ENCODE peak calls at places on chromosomes 6 and 20, in eight cellular contexts. One of them, this sample, is unnamed.

GRCh38 chr6:7773322-7773721 is 47.4 kb downstream of the BMP6 start:
- DNase-seq in osteoblast: no peak
- DNase-seq in HCT116: no peak
- DNase-seq in right cardiac atrium: no peak
- DNase-seq in RWPE2: no peak
- DNase-seq in PC-3: no peak
- DNase-seq in naive thymus-derived CD4-positive, alpha-beta T cell: no peak
- DNase-seq in uterus: no peak
- DNase-seq in this sample: no peak

GRCh38 chr6:156933201-156934053 is 156.2 kb downstream of the ARID1B start:
- DNase-seq in uterus: no peak
- DNase-seq in osteoblast: no peak
- DNase-seq in PC-3: no peak
- DNase-seq in right cardiac atrium: no peak
- DNase-seq in naive thymus-derived CD4-positive, alpha-beta T cell: no peak
- DNase-seq in RWPE2: no peak
- DNase-seq in HCT116: no peak
- DNase-seq in this sample: no peak

GRCh38 chr6:21773199-21773974 is 179.8 kb downstream of the SOX4 start:
- DNase-seq in HCT116: no peak
- DNase-seq in osteoblast: no peak
- DNase-seq in naive thymus-derived CD4-positive, alpha-beta T cell: no peak
- DNase-seq in right cardiac atrium: no peak
- DNase-seq in uterus: no peak
- DNase-seq in RWPE2: no peak
- DNase-seq in PC-3: no peak
- DNase-seq in this sample: no peak

GRCh38 chr20:43761396-43762340 is 34.9 kb upstream of the GTSF1L start:
- DNase-seq in RWPE2: no peak
- DNase-seq in HCT116: no peak
- DNase-seq in PC-3: no peak
- DNase-seq in osteoblast: no peak
- DNase-seq in uterus: no peak
- DNase-seq in naive thymus-derived CD4-positive, alpha-beta T cell: no peak
- DNase-seq in right cardiac atrium: no peak
- DNase-seq in this sample: no peak

GRCh38 chr6:151060096-151060741 is 179.5 kb upstream of the AKAP12 start:
- DNase-seq in naive thymus-derived CD4-positive, alpha-beta T cell: no peak
- DNase-seq in uterus: peak; percentile 53
- DNase-seq in RWPE2: no peak
- DNase-seq in PC-3: peak; percentile 97
- DNase-seq in osteoblast: peak; percentile 89
- DNase-seq in right cardiac atrium: no peak
- DNase-seq in HCT116: peak; percentile 98
- DNase-seq in this sample: no peak

GRCh38 chr6:80607814-80608391 is 501.4 kb downstream of the BCKDHB start:
- DNase-seq in HCT116: no peak
- DNase-seq in osteoblast: peak; percentile 58
- DNase-seq in PC-3: peak; percentile 65
- DNase-seq in RWPE2: no peak
- DNase-seq in right cardiac atrium: no peak
- DNase-seq in naive thymus-derived CD4-positive, alpha-beta T cell: no peak
- DNase-seq in uterus: no peak
- DNase-seq in this sample: no peak

GRCh38 chr6:113994934-113995342 is 24.0 kb upstream of the HDAC2 start:
- DNase-seq in RWPE2: peak; percentile 55
- DNase-seq in PC-3: peak; percentile 90
- DNase-seq in uterus: no peak
- DNase-seq in naive thymus-derived CD4-positive, alpha-beta T cell: no peak
- DNase-seq in right cardiac atrium: no peak
- DNase-seq in osteoblast: peak; percentile 82
- DNase-seq in HCT116: peak; percentile 88
- DNase-seq in this sample: no peak

GRCh38 chr6:44621846-44622245 is 234.3 kb downstream of the CDC5L start:
- DNase-seq in HCT116: no peak
- DNase-seq in uterus: no peak
- DNase-seq in PC-3: no peak
- DNase-seq in right cardiac atrium: no peak
- DNase-seq in naive thymus-derived CD4-positive, alpha-beta T cell: no peak
- DNase-seq in RWPE2: no peak
- DNase-seq in osteoblast: no peak
- DNase-seq in this sample: no peak

GRCh38 chr6:87848616-87849015 is 146.6 kb upstream of the AKIRIN2 start:
- DNase-seq in RWPE2: no peak
- DNase-seq in uterus: no peak
- DNase-seq in naive thymus-derived CD4-positive, alpha-beta T cell: no peak
- DNase-seq in PC-3: peak; percentile 75
- DNase-seq in HCT116: no peak
- DNase-seq in osteoblast: no peak
- DNase-seq in right cardiac atrium: no peak
- DNase-seq in this sample: no peak

GRCh38 chr6:111195656-111196055 is 108.4 kb downstream of the SLC16A10 start:
- DNase-seq in osteoblast: no peak
- DNase-seq in RWPE2: no peak
- DNase-seq in naive thymus-derived CD4-positive, alpha-beta T cell: no peak
- DNase-seq in PC-3: no peak
- DNase-seq in uterus: no peak
- DNase-seq in HCT116: no peak
- DNase-seq in right cardiac atrium: no peak
- DNase-seq in this sample: no peak

GRCh38 chr6:149130093-149130872 is 187.2 kb upstream of the TAB2 start:
- DNase-seq in uterus: no peak
- DNase-seq in PC-3: peak; percentile 58
- DNase-seq in RWPE2: no peak
- DNase-seq in naive thymus-derived CD4-positive, alpha-beta T cell: no peak
- DNase-seq in HCT116: no peak
- DNase-seq in right cardiac atrium: no peak
- DNase-seq in osteoblast: no peak
- DNase-seq in this sample: no peak

GRCh38 chr6:107321793-107322192 is 137.6 kb downstream of the PDSS2 start:
- DNase-seq in RWPE2: no peak
- DNase-seq in right cardiac atrium: no peak
- DNase-seq in osteoblast: no peak
- DNase-seq in naive thymus-derived CD4-positive, alpha-beta T cell: no peak
- DNase-seq in HCT116: no peak
- DNase-seq in PC-3: no peak
- DNase-seq in uterus: no peak
- DNase-seq in this sample: no peak

GRCh38 chr20:62121776-62122658 is at the start of gene LSM14B:
- DNase-seq in HCT116: peak; percentile 89
- DNase-seq in PC-3: peak; percentile 98
- DNase-seq in RWPE2: peak; percentile 99
- DNase-seq in uterus: peak; percentile 95
- DNase-seq in naive thymus-derived CD4-positive, alpha-beta T cell: peak; percentile 96
- DNase-seq in osteoblast: peak; percentile 100
- DNase-seq in right cardiac atrium: peak; percentile 99
- DNase-seq in this sample: peak; percentile 99

DNA sequence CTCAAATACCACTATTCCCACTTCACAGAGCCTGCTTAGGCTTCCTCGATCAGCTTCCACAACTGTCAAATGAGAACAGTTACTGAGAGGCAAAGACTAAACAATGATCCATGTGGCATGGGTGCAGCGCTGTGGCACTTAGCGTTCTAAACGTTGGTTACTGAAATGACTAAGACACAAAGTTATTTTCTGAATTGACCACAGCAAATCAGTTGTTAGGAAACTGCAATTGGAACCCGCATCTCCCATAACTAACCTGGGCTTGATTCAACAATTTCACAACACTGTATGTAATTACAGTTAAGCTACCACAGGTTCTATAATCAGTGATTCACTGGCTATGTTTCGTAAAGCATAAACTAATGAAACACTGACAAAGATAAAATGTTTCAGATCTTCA is 12.6 kb downstream of the WDR27 start:
- DNase-seq in right cardiac atrium: no peak
- DNase-seq in osteoblast: peak; percentile 89
- DNase-seq in HCT116: no peak
- DNase-seq in naive thymus-derived CD4-positive, alpha-beta T cell: no peak
- DNase-seq in PC-3: peak; percentile 25
- DNase-seq in uterus: no peak
- DNase-seq in RWPE2: no peak
- DNase-seq in this sample: no peak
- H3K9me3 ChIP-seq in right cardiac atrium: no peaks in the 10 kb centered on the region
- H3K9me3 ChIP-seq in osteoblast: no peaks in the 10 kb centered on the region
- H3K9me3 ChIP-seq in HCT116: no peaks in the 10 kb centered on the region
- H3K9me3 ChIP-seq in naive thymus-derived CD4-positive, alpha-beta T cell: no peaks in the 10 kb centered on the region
- H3K9me3 ChIP-seq in PC-3: peaks cover 2% of the 10 kb centered on the region
- H3K9me3 ChIP-seq in uterus: peaks cover 19% of the 10 kb centered on the region
- H3K9me3 ChIP-seq in RWPE2: peaks cover 20% of the 10 kb centered on the region
- H3K9me3 ChIP-seq in this sample: peaks cover 44% of the 10 kb centered on the region

GRCh38 chr6:97866616-97867015 is 583.6 kb upstream of the MMS22L start:
- DNase-seq in RWPE2: no peak
- DNase-seq in uterus: no peak
- DNase-seq in osteoblast: no peak
- DNase-seq in HCT116: no peak
- DNase-seq in PC-3: no peak
- DNase-seq in right cardiac atrium: no peak
- DNase-seq in naive thymus-derived CD4-positive, alpha-beta T cell: no peak
- DNase-seq in this sample: no peak

GRCh38 chr6:97864366-97864765 is 581.4 kb upstream of the MMS22L start:
- DNase-seq in naive thymus-derived CD4-positive, alpha-beta T cell: no peak
- DNase-seq in osteoblast: peak; percentile 3
- DNase-seq in PC-3: no peak
- DNase-seq in right cardiac atrium: no peak
- DNase-seq in uterus: no peak
- DNase-seq in RWPE2: no peak
- DNase-seq in HCT116: no peak
- DNase-seq in this sample: no peak

GRCh38 chr6:97863697-97864096 is 580.7 kb upstream of the MMS22L start:
- DNase-seq in right cardiac atrium: no peak
- DNase-seq in HCT116: no peak
- DNase-seq in naive thymus-derived CD4-positive, alpha-beta T cell: no peak
- DNase-seq in PC-3: no peak
- DNase-seq in osteoblast: no peak
- DNase-seq in RWPE2: no peak
- DNase-seq in uterus: no peak
- DNase-seq in this sample: no peak

GRCh38 chr6:97867177-97867576 is 584.2 kb upstream of the MMS22L start:
- DNase-seq in naive thymus-derived CD4-positive, alpha-beta T cell: no peak
- DNase-seq in PC-3: no peak
- DNase-seq in right cardiac atrium: no peak
- DNase-seq in uterus: no peak
- DNase-seq in osteoblast: no peak
- DNase-seq in RWPE2: no peak
- DNase-seq in HCT116: no peak
- DNase-seq in this sample: no peak

GRCh38 chr6:97865612-97866011 is 582.6 kb upstream of the MMS22L start:
- DNase-seq in PC-3: no peak
- DNase-seq in osteoblast: no peak
- DNase-seq in uterus: no peak
- DNase-seq in RWPE2: no peak
- DNase-seq in HCT116: no peak
- DNase-seq in naive thymus-derived CD4-positive, alpha-beta T cell: no peak
- DNase-seq in right cardiac atrium: no peak
- DNase-seq in this sample: no peak
- H3K9me3 ChIP-seq in PC-3: no peaks in the 10 kb centered on the region
- H3K9me3 ChIP-seq in osteoblast: no peaks in the 10 kb centered on the region
- H3K9me3 ChIP-seq in uterus: no peaks in the 10 kb centered on the region
- H3K9me3 ChIP-seq in RWPE2: no peaks in the 10 kb centered on the region
- H3K9me3 ChIP-seq in HCT116: no peaks in the 10 kb centered on the region
- H3K9me3 ChIP-seq in naive thymus-derived CD4-positive, alpha-beta T cell: no peaks in the 10 kb centered on the region
- H3K9me3 ChIP-seq in right cardiac atrium: no peaks in the 10 kb centered on the region
- H3K9me3 ChIP-seq in this sample: no peaks in the 10 kb centered on the region

DNA sequence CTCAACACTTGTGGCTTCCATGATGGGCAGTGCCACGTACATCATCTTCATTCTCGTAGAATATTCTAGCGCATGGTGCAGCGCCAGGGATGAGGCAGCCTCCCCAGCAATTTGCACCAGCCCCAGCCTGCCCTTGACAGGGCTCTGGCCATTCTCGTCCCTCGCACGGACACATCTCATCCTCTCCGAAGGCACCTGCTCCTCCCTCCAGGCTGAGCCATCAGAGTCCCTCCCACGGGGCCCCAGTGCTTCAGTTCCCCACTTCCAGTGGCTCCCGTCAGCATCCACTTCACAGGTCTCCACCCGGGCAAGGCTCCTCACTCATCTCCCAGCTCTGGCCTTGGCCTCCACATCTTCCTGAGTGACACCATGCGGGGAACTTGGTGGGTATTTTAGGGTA is 13.3 kb upstream of the PHACTR3 start:
- DNase-seq in naive thymus-derived CD4-positive, alpha-beta T cell: no peak
- DNase-seq in RWPE2: no peak
- DNase-seq in right cardiac atrium: no peak
- DNase-seq in PC-3: no peak
- DNase-seq in osteoblast: no peak
- DNase-seq in uterus: no peak
- DNase-seq in HCT116: no peak
- DNase-seq in this sample: peak; percentile 56
- H3K9me3 ChIP-seq in naive thymus-derived CD4-positive, alpha-beta T cell: no peaks in the 10 kb centered on the region
- H3K9me3 ChIP-seq in RWPE2: no peaks in the 10 kb centered on the region
- H3K9me3 ChIP-seq in right cardiac atrium: no peaks in the 10 kb centered on the region
- H3K9me3 ChIP-seq in PC-3: no peaks in the 10 kb centered on the region
- H3K9me3 ChIP-seq in osteoblast: no peaks in the 10 kb centered on the region
- H3K9me3 ChIP-seq in uterus: no peaks in the 10 kb centered on the region
- H3K9me3 ChIP-seq in HCT116: no peaks in the 10 kb centered on the region
- H3K9me3 ChIP-seq in this sample: no peaks in the 10 kb centered on the region

GRCh38 chr6:100462396-100462795 is 2.3 kb downstream of the SIM1 start:
- DNase-seq in uterus: no peak
- DNase-seq in HCT116: no peak
- DNase-seq in PC-3: no peak
- DNase-seq in RWPE2: no peak
- DNase-seq in right cardiac atrium: no peak
- DNase-seq in osteoblast: peak; percentile 86
- DNase-seq in naive thymus-derived CD4-positive, alpha-beta T cell: no peak
- DNase-seq in this sample: no peak

GRCh38 chr6:100464162-100464851 is 414 bp downstream of the SIM1 start:
- DNase-seq in RWPE2: no peak
- DNase-seq in naive thymus-derived CD4-positive, alpha-beta T cell: no peak
- DNase-seq in osteoblast: peak; percentile 52
- DNase-seq in HCT116: no peak
- DNase-seq in right cardiac atrium: no peak
- DNase-seq in uterus: no peak
- DNase-seq in PC-3: no peak
- DNase-seq in this sample: no peak

GRCh38 chr6:100464910-100465700 is at the start of gene SIM1:
- DNase-seq in RWPE2: peak; percentile 66
- DNase-seq in HCT116: no peak
- DNase-seq in osteoblast: peak; percentile 93
- DNase-seq in PC-3: no peak
- DNase-seq in naive thymus-derived CD4-positive, alpha-beta T cell: no peak
- DNase-seq in right cardiac atrium: peak; percentile 78
- DNase-seq in uterus: no peak
- DNase-seq in this sample: no peak

GRCh38 chr6:100462990-100463684 is 1.6 kb downstream of the SIM1 start:
- DNase-seq in naive thymus-derived CD4-positive, alpha-beta T cell: no peak
- DNase-seq in PC-3: no peak
- DNase-seq in RWPE2: no peak
- DNase-seq in uterus: no peak
- DNase-seq in right cardiac atrium: no peak
- DNase-seq in osteoblast: peak; percentile 74
- DNase-seq in HCT116: no peak
- DNase-seq in this sample: no peak

DNA sequence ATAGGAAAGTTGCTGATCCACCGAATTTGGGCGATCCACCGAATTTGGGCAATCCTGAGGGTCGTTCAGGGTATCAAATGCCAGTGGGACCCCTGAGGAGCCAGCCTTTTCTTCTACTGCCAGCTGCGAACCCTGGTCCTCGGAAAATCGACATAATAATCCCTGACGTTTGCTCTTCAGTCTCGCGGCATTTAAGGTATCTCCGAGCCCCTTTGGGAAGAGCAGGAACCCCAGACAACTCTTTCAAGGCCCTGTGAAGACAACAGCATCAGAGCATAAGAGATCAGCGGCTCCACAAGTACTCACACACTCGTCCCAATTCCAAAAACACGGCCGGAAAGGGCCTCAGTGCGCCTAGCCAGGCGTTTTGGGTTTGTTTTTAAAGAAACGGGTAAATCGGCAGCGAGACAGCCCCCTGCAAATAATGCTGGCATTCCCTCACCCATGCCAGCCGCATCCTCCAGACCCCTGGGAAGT is 998 bp downstream of the SIM1 start:
- DNase-seq in HCT116: no peak
- DNase-seq in PC-3: no peak
- DNase-seq in uterus: no peak
- DNase-seq in osteoblast: peak; percentile 87
- DNase-seq in right cardiac atrium: no peak
- DNase-seq in naive thymus-derived CD4-positive, alpha-beta T cell: no peak
- DNase-seq in RWPE2: no peak
- DNase-seq in this sample: no peak
- H3K9me3 ChIP-seq in HCT116: no peaks in the 10 kb centered on the region
- H3K9me3 ChIP-seq in PC-3: no peaks in the 10 kb centered on the region
- H3K9me3 ChIP-seq in uterus: no peaks in the 10 kb centered on the region
- H3K9me3 ChIP-seq in osteoblast: no peaks in the 10 kb centered on the region
- H3K9me3 ChIP-seq in right cardiac atrium: no peaks in the 10 kb centered on the region
- H3K9me3 ChIP-seq in naive thymus-derived CD4-positive, alpha-beta T cell: no peaks in the 10 kb centered on the region
- H3K9me3 ChIP-seq in RWPE2: no peaks in the 10 kb centered on the region
- H3K9me3 ChIP-seq in this sample: no peaks in the 10 kb centered on the region

This sample was measured in spleen.